ENCODE peak calls at places on chromosome 19, in five cellular contexts. One of them, this sample, is unnamed. For H3K36me3, the result is how much of the 10 kb centered on the place peaks cover.

GRCh38 chr19:54551950-54552912 is 21.4 kb upstream of the LILRA2 start:
- DNase-seq in pancreas: no peak
- DNase-seq in CD8-positive, alpha-beta T cell: no peak
- DNase-seq in neural progenitor cell: no peak
- DNase-seq in CD4-positive, alpha-beta memory T cell: no peak
- DNase-seq in this sample: peak

GRCh38 chr19:7618771-7619510 is 10.4 kb downstream of the XAB2 start:
- DNase-seq in pancreas: peak
- DNase-seq in CD8-positive, alpha-beta T cell: no peak
- DNase-seq in neural progenitor cell: no peak
- DNase-seq in CD4-positive, alpha-beta memory T cell: peak
- DNase-seq in this sample: peak

GRCh38 chr19:18674616-18675015 is 8.9 kb upstream of the CRTC1 start:
- DNase-seq in pancreas: peak
- DNase-seq in CD8-positive, alpha-beta T cell: no peak
- DNase-seq in neural progenitor cell: no peak
- DNase-seq in CD4-positive, alpha-beta memory T cell: no peak
- DNase-seq in this sample: no peak

GRCh38 chr19:55603115-55603514 is 2.3 kb upstream of the ZNF865 start:
- DNase-seq in pancreas: peak
- DNase-seq in CD8-positive, alpha-beta T cell: no peak
- DNase-seq in neural progenitor cell: no peak
- DNase-seq in CD4-positive, alpha-beta memory T cell: peak
- DNase-seq in this sample: no peak

GRCh38 chr19:1250374-1251232 is 2.2 kb downstream of the MIDN start:
- DNase-seq in pancreas: peak
- DNase-seq in CD8-positive, alpha-beta T cell: peak
- DNase-seq in neural progenitor cell: peak
- DNase-seq in CD4-positive, alpha-beta memory T cell: peak
- DNase-seq in this sample: peak

GRCh38 chr19:50414850-50415660 is 3.7 kb upstream of the SPIB start:
- DNase-seq in pancreas: peak
- DNase-seq in CD8-positive, alpha-beta T cell: peak
- DNase-seq in neural progenitor cell: peak
- DNase-seq in CD4-positive, alpha-beta memory T cell: peak
- DNase-seq in this sample: peak

GRCh38 chr19:28388988-28389387 is 824.0 kb downstream of the UQCRFS1 start:
- DNase-seq in pancreas: no peak
- DNase-seq in CD8-positive, alpha-beta T cell: no peak
- DNase-seq in neural progenitor cell: no peak
- DNase-seq in CD4-positive, alpha-beta memory T cell: no peak
- DNase-seq in this sample: no peak

GRCh38 chr19:46785980-46786235 is 2.5 kb downstream of the SLC1A5 start:
- DNase-seq in pancreas: no peak
- DNase-seq in CD8-positive, alpha-beta T cell: no peak
- DNase-seq in neural progenitor cell: no peak
- DNase-seq in CD4-positive, alpha-beta memory T cell: no peak
- DNase-seq in this sample: no peak

GRCh38 chr19:8429044-8429443 is 15.7 kb upstream of the HNRNPM start:
- DNase-seq in pancreas: no peak
- DNase-seq in CD8-positive, alpha-beta T cell: no peak
- DNase-seq in neural progenitor cell: no peak
- DNase-seq in CD4-positive, alpha-beta memory T cell: no peak
- DNase-seq in this sample: no peak

GRCh38 chr19:7914598-7915045 is at the start of gene TGFBR3L:
- DNase-seq in pancreas: peak
- DNase-seq in CD8-positive, alpha-beta T cell: no peak
- DNase-seq in neural progenitor cell: no peak
- DNase-seq in CD4-positive, alpha-beta memory T cell: peak
- DNase-seq in this sample: no peak

GRCh38 chr19:45613926-45614725 is 12.1 kb upstream of the GPR4 start:
- DNase-seq in pancreas: no peak
- DNase-seq in CD8-positive, alpha-beta T cell: no peak
- DNase-seq in neural progenitor cell: no peak
- DNase-seq in CD4-positive, alpha-beta memory T cell: peak
- DNase-seq in this sample: peak

GRCh38 chr19:38734426-38735256 is 9.6 kb downstream of the CAPN12 start:
- DNase-seq in pancreas: peak
- DNase-seq in CD8-positive, alpha-beta T cell: no peak
- DNase-seq in neural progenitor cell: peak
- DNase-seq in CD4-positive, alpha-beta memory T cell: peak
- DNase-seq in this sample: peak

GRCh38 chr19:1490311-1491113 is at the start of gene PCSK4:
- DNase-seq in pancreas: peak
- DNase-seq in CD8-positive, alpha-beta T cell: peak
- DNase-seq in neural progenitor cell: peak
- DNase-seq in CD4-positive, alpha-beta memory T cell: peak
- DNase-seq in this sample: peak

GRCh38 chr19:53908106-53908932 is 759 bp upstream of the CACNG7 start:
- DNase-seq in pancreas: no peak
- DNase-seq in CD8-positive, alpha-beta T cell: no peak
- DNase-seq in neural progenitor cell: peak
- DNase-seq in CD4-positive, alpha-beta memory T cell: no peak
- DNase-seq in this sample: no peak

GRCh38 chr19:45780448-45781281 is 1.6 kb downstream of the DMPK start:
- DNase-seq in pancreas: peak
- DNase-seq in CD8-positive, alpha-beta T cell: no peak
- DNase-seq in neural progenitor cell: no peak
- DNase-seq in CD4-positive, alpha-beta memory T cell: no peak
- DNase-seq in this sample: no peak

GRCh38 chr19:645912-646797 is 6.5 kb downstream of the FGF22 start:
- DNase-seq in pancreas: peak
- DNase-seq in CD8-positive, alpha-beta T cell: no peak
- DNase-seq in neural progenitor cell: no peak
- DNase-seq in CD4-positive, alpha-beta memory T cell: no peak
- DNase-seq in this sample: no peak

GRCh38 chr19:16518483-16519229 is 22.5 kb downstream of the C19orf44 start:
- DNase-seq in pancreas: no peak
- DNase-seq in CD8-positive, alpha-beta T cell: no peak
- DNase-seq in neural progenitor cell: no peak
- DNase-seq in CD4-positive, alpha-beta memory T cell: no peak
- DNase-seq in this sample: no peak

GRCh38 chr19:13902993-13903555 is 2.8 kb downstream of the BRME1 start:
- DNase-seq in pancreas: no peak
- DNase-seq in CD8-positive, alpha-beta T cell: no peak
- DNase-seq in neural progenitor cell: no peak
- DNase-seq in CD4-positive, alpha-beta memory T cell: no peak
- DNase-seq in this sample: no peak

GRCh38 chr19:56839665-56840451 is 668 bp downstream of the PEG3 start:
- DNase-seq in pancreas: peak
- DNase-seq in CD8-positive, alpha-beta T cell: no peak
- DNase-seq in neural progenitor cell: no peak
- DNase-seq in CD4-positive, alpha-beta memory T cell: no peak
- DNase-seq in this sample: peak

GRCh38 chr19:43463381-43464088 is 1.9 kb downstream of the LYPD3 start:
- DNase-seq in pancreas: peak
- DNase-seq in CD8-positive, alpha-beta T cell: peak
- DNase-seq in neural progenitor cell: peak
- DNase-seq in CD4-positive, alpha-beta memory T cell: peak
- DNase-seq in this sample: peak

GRCh38 chr19:53947624-53948023 is 15.1 kb upstream of the CACNG8 start:
- DNase-seq in pancreas: no peak
- DNase-seq in CD8-positive, alpha-beta T cell: no peak
- DNase-seq in neural progenitor cell: peak
- DNase-seq in CD4-positive, alpha-beta memory T cell: no peak
- DNase-seq in this sample: no peak

GRCh38 chr19:32809254-32809653 is 60.3 kb downstream of the SLC7A9 start:
- DNase-seq in pancreas: no peak
- DNase-seq in CD8-positive, alpha-beta T cell: no peak
- DNase-seq in neural progenitor cell: no peak
- DNase-seq in CD4-positive, alpha-beta memory T cell: no peak
- DNase-seq in this sample: no peak

GRCh38 chr19:37855098-37855497 is 51.3 kb downstream of the WDR87 start:
- DNase-seq in pancreas: peak
- DNase-seq in CD8-positive, alpha-beta T cell: peak
- DNase-seq in neural progenitor cell: no peak
- DNase-seq in CD4-positive, alpha-beta memory T cell: no peak
- DNase-seq in this sample: no peak

GRCh38 chr19:7983286-7983950 is 22.0 kb downstream of the ELAVL1 start:
- DNase-seq in pancreas: no peak
- DNase-seq in CD8-positive, alpha-beta T cell: no peak
- DNase-seq in neural progenitor cell: no peak
- DNase-seq in CD4-positive, alpha-beta memory T cell: no peak
- DNase-seq in this sample: no peak

GRCh38 chr19:49101160-49101559 is 13.0 kb upstream of the LIN7B start:
- DNase-seq in pancreas: no peak
- DNase-seq in CD8-positive, alpha-beta T cell: no peak
- DNase-seq in neural progenitor cell: no peak
- DNase-seq in CD4-positive, alpha-beta memory T cell: no peak
- DNase-seq in this sample: no peak

GRCh38 chr19:17346109-17346671 is 8.8 kb downstream of the GTPBP3 start:
- DNase-seq in pancreas: peak
- DNase-seq in CD8-positive, alpha-beta T cell: peak
- DNase-seq in neural progenitor cell: peak
- DNase-seq in CD4-positive, alpha-beta memory T cell: no peak
- DNase-seq in this sample: no peak

GRCh38 chr19:45141203-45141900 is 19.4 kb downstream of the NKPD1 start:
- DNase-seq in pancreas: no peak
- DNase-seq in CD8-positive, alpha-beta T cell: no peak
- DNase-seq in neural progenitor cell: no peak
- DNase-seq in CD4-positive, alpha-beta memory T cell: peak
- DNase-seq in this sample: no peak

GRCh38 chr19:49114630-49115363 is 627 bp downstream of the LIN7B start:
- DNase-seq in pancreas: peak
- DNase-seq in CD8-positive, alpha-beta T cell: peak
- DNase-seq in neural progenitor cell: peak
- DNase-seq in CD4-positive, alpha-beta memory T cell: peak
- DNase-seq in this sample: peak

GRCh38 chr19:1613808-1614570 is 8.7 kb upstream of the UQCR11 start:
- DNase-seq in pancreas: peak
- DNase-seq in CD8-positive, alpha-beta T cell: no peak
- DNase-seq in neural progenitor cell: no peak
- DNase-seq in CD4-positive, alpha-beta memory T cell: peak
- DNase-seq in this sample: no peak

GRCh38 chr19:49441210-49441959 is at the start of gene SLC17A7:
- DNase-seq in pancreas: no peak
- DNase-seq in CD8-positive, alpha-beta T cell: no peak
- DNase-seq in neural progenitor cell: peak
- DNase-seq in CD4-positive, alpha-beta memory T cell: no peak
- DNase-seq in this sample: no peak

GRCh38 chr19:20969498-20969897 is 46.4 kb downstream of the ZNF85 start:
- DNase-seq in pancreas: peak
- DNase-seq in CD8-positive, alpha-beta T cell: no peak
- DNase-seq in neural progenitor cell: no peak
- DNase-seq in CD4-positive, alpha-beta memory T cell: no peak
- DNase-seq in this sample: no peak

GRCh38 chr19:51098366-51099069 is 9.7 kb downstream of the CTU1 start:
- DNase-seq in pancreas: no peak
- DNase-seq in CD8-positive, alpha-beta T cell: peak
- DNase-seq in neural progenitor cell: peak
- DNase-seq in CD4-positive, alpha-beta memory T cell: peak
- DNase-seq in this sample: no peak

DNA sequence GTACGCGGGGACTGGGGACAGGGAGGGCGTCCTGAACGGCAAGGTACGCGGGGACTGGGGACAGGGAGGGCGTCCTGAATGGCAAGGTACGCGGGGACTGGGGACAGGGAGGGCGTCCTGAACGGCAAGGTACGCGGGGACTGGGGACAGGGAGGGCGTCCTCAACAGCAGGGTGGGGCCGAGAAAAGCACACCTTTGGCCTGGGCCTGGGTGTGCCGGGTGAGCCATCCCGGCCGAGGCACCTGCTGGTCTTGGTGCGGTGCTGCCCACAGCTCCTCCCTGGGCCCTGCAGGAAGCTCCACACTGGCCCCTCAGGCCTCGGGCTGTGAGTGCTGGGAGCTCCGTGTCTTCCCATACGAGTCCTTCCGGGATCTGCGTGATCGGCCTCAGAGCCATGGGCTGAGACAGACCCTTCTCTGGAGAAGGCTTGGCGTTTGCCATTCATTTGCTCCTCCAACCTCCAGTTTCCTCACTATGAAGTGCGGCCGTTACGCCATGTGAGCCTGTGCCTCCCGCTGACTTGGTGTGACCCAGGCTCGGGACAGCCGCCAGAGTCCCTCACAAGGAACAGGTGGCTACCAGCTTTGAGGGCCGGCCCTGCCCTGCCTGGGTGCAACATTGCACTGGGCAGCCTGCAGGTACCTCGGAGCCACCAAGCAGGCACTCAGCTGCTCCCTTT is 7.8 kb upstream of the ZNF554 start:
- DNase-seq in pancreas: no peak
- DNase-seq in CD8-positive, alpha-beta T cell: no peak
- DNase-seq in neural progenitor cell: no peak
- DNase-seq in CD4-positive, alpha-beta memory T cell: no peak
- DNase-seq in this sample: no peak
- H3K36me3 ChIP-seq in pancreas: under half
- H3K36me3 ChIP-seq in CD8-positive, alpha-beta T cell: under half
- H3K36me3 ChIP-seq in neural progenitor cell: under half
- H3K36me3 ChIP-seq in CD4-positive, alpha-beta memory T cell: under half
- H3K36me3 ChIP-seq in this sample: under half

GRCh38 chr19:15247107-15248014 is 15.1 kb upstream of the EPHX3 start:
- DNase-seq in pancreas: no peak
- DNase-seq in CD8-positive, alpha-beta T cell: no peak
- DNase-seq in neural progenitor cell: no peak
- DNase-seq in CD4-positive, alpha-beta memory T cell: no peak
- DNase-seq in this sample: no peak
- H3K36me3 ChIP-seq in pancreas: under half
- H3K36me3 ChIP-seq in CD8-positive, alpha-beta T cell: under half
- H3K36me3 ChIP-seq in neural progenitor cell: under half
- H3K36me3 ChIP-seq in CD4-positive, alpha-beta memory T cell: half or more
- H3K36me3 ChIP-seq in this sample: half or more

GRCh38 chr19:31002852-31003251 is 346.4 kb downstream of the TSHZ3 start:
- DNase-seq in pancreas: no peak
- DNase-seq in CD8-positive, alpha-beta T cell: no peak
- DNase-seq in neural progenitor cell: peak
- DNase-seq in CD4-positive, alpha-beta memory T cell: no peak
- DNase-seq in this sample: no peak

GRCh38 chr19:31000913-31001312 is 348.3 kb downstream of the TSHZ3 start:
- DNase-seq in pancreas: no peak
- DNase-seq in CD8-positive, alpha-beta T cell: no peak
- DNase-seq in neural progenitor cell: no peak
- DNase-seq in CD4-positive, alpha-beta memory T cell: no peak
- DNase-seq in this sample: no peak

GRCh38 chr19:30997222-30997621 is 352.0 kb downstream of the TSHZ3 start:
- DNase-seq in pancreas: no peak
- DNase-seq in CD8-positive, alpha-beta T cell: no peak
- DNase-seq in neural progenitor cell: no peak
- DNase-seq in CD4-positive, alpha-beta memory T cell: no peak
- DNase-seq in this sample: no peak

DNA sequence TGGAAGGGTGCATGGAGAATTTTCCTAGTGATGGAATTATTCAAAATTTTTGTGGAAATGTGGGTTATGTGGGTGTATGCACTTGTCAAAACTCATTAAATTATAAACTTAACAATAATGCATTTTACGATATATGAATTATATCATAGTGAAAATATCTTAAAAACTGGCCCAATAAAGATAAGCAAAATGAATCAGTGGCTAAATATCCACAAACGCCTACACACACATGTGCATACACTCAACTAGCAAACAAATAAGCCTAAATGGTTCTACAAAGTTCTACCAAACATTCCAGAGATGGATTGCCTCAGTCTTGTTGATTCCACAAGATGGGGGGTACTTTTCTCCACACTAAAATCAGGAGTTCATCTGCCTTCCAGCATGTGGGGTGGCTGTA is 349.5 kb downstream of the TSHZ3 start:
- DNase-seq in pancreas: no peak
- DNase-seq in CD8-positive, alpha-beta T cell: no peak
- DNase-seq in neural progenitor cell: no peak
- DNase-seq in CD4-positive, alpha-beta memory T cell: no peak
- DNase-seq in this sample: no peak
- H3K36me3 ChIP-seq in pancreas: under half
- H3K36me3 ChIP-seq in CD8-positive, alpha-beta T cell: under half
- H3K36me3 ChIP-seq in neural progenitor cell: under half
- H3K36me3 ChIP-seq in CD4-positive, alpha-beta memory T cell: under half
- H3K36me3 ChIP-seq in this sample: under half

GRCh38 chr19:10553943-10554381 is 10.3 kb downstream of the ATG4D start:
- DNase-seq in pancreas: no peak
- DNase-seq in CD8-positive, alpha-beta T cell: peak
- DNase-seq in neural progenitor cell: no peak
- DNase-seq in CD4-positive, alpha-beta memory T cell: peak
- DNase-seq in this sample: no peak
- H3K36me3 ChIP-seq in pancreas: under half
- H3K36me3 ChIP-seq in CD8-positive, alpha-beta T cell: half or more
- H3K36me3 ChIP-seq in neural progenitor cell: under half
- H3K36me3 ChIP-seq in CD4-positive, alpha-beta memory T cell: half or more
- H3K36me3 ChIP-seq in this sample: half or more